ENCODE peak calls at places on chromosomes 2 and 18, in four cellular contexts. V is psoas muscle, C is IMR-90, M is cardiac muscle cell. T is an unnamed sample.

GRCh38 chr2:65622499-65622898 is 190.1 kb upstream of the SPRED2 start:
- DNase-seq in V (no peak), C (peak), M (no peak), T (no peak)

GRCh38 chr2:12718662-12719399 is 2.1 kb downstream of the TRIB2 start:
- DNase-seq in V (no peak), C (no peak), M (peak), T (peak)

GRCh38 chr2:204110250-204111183 is 174.0 kb downstream of the ICOS start:
- DNase-seq in V (no peak), C (no peak), M (peak), T (no peak)

GRCh38 chr2:9230051-9230802 is 23.6 kb downstream of the ASAP2 start:
- DNase-seq in V (peak), C (peak), M (peak), T (no peak)

GRCh38 chr2:197500503-197501179 is 462 bp downstream of the HSPE1 start:
- DNase-seq in V (no peak), C (peak), M (peak), T (peak)

GRCh38 chr2:42048318-42049251 is 764 bp downstream of the PKDCC start:
- DNase-seq in V (peak), C (peak), M (peak), T (no peak)

GRCh38 chr2:74512744-74513604 is 1.3 kb upstream of the TLX2 start:
- DNase-seq in V (no peak), C (no peak), M (no peak), T (no peak)

GRCh38 chr2:237421542-237422047 is 7.6 kb upstream of the COL6A3 start:
- DNase-seq in V (peak), C (peak), M (peak), T (peak)

GRCh38 chr18:5895886-5896740 is 791 bp upstream of the TMEM200C start:
- DNase-seq in V (peak), C (peak), M (no peak), T (no peak)

GRCh38 chr2:39725401-39725800 is 53.7 kb downstream of the THUMPD2 start:
- DNase-seq in V (no peak), C (no peak), M (no peak), T (peak)

GRCh38 chr2:14778015-14778414 is 145.5 kb downstream of the LRATD1 start:
- DNase-seq in V (no peak), C (peak), M (no peak), T (peak)

GRCh38 chr18:50866765-50867164 is 12.2 kb upstream of the ME2 start:
- DNase-seq in V (no peak), C (no peak), M (peak), T (no peak)

GRCh38 chr2:65045651-65046050 is 10.6 kb upstream of the CEP68 start:
- DNase-seq in V (no peak), C (peak), M (peak), T (no peak)

GRCh38 chr2:195813401-195813800 is 156.4 kb downstream of the SLC39A10 start:
- DNase-seq in V (no peak), C (peak), M (peak), T (no peak)

GRCh38 chr2:128278979-128279378 is 39.7 kb downstream of the HS6ST1 start:
- DNase-seq in V (no peak), C (no peak), M (no peak), T (no peak)

GRCh38 chr2:154375625-154376020 is 322.9 kb upstream of the KCNJ3 start:
- DNase-seq in V (no peak), C (no peak), M (peak), T (peak)

GRCh38 chr18:159037-159652 is 788 bp downstream of the USP14 start:
- DNase-seq in V (no peak), C (peak), M (peak), T (peak)

GRCh38 chr2:63589148-63589972 is 597 bp downstream of the MDH1 start:
- DNase-seq in V (no peak), C (no peak), M (no peak), T (no peak)

GRCh38 chr18:40197711-40198110 is 1757.3 kb upstream of the PIK3C3 start:
- DNase-seq in V (no peak), C (no peak), M (no peak), T (no peak)

GRCh38 chr2:138665932-138666331 is 114.3 kb downstream of the NXPH2 start:
- DNase-seq in V (no peak), C (no peak), M (no peak), T (peak)

GRCh38 chr2:44707945-44708645 is 233.4 kb upstream of the SIX3 start:
- DNase-seq in V (no peak), C (no peak), M (no peak), T (peak)

GRCh38 chr2:136916131-136916530 is 150.8 kb downstream of the THSD7B start:
- DNase-seq in V (no peak), C (no peak), M (no peak), T (no peak)

GRCh38 chr18:54254265-54254758 is 15.0 kb upstream of the POLI start:
- DNase-seq in V (no peak), C (peak), M (peak), T (peak)

GRCh38 chr18:45739268-45739667 is 15.3 kb downstream of the SLC14A1 start:
- DNase-seq in V (no peak), C (no peak), M (no peak), T (no peak)

GRCh38 chr18:45734944-45735343 is 11.0 kb downstream of the SLC14A1 start:
- DNase-seq in V (no peak), C (no peak), M (no peak), T (no peak)

GRCh38 chr18:45741056-45741455 is 17.1 kb downstream of the SLC14A1 start:
- DNase-seq in V (no peak), C (no peak), M (no peak), T (no peak)

GRCh38 chr18:45739848-45740247 is 15.9 kb downstream of the SLC14A1 start:
- DNase-seq in V (no peak), C (no peak), M (no peak), T (no peak)

GRCh38 chr18:45738660-45739059 is 14.7 kb downstream of the SLC14A1 start:
- DNase-seq in V (no peak), C (no peak), M (no peak), T (no peak)
- TF ChIP-seq CTCF in V (no peak), C (no peak), M (no peak), T (no peak)

GRCh38 chr18:78892721-78893120 is 86.9 kb upstream of the SALL3 start:
- DNase-seq in V (no peak), C (no peak), M (no peak), T (no peak)

GRCh38 chr18:78891185-78891762 is 88.3 kb upstream of the SALL3 start:
- DNase-seq in V (no peak), C (no peak), M (no peak), T (no peak)

GRCh38 chr18:78892201-78892600 is 87.4 kb upstream of the SALL3 start:
- DNase-seq in V (no peak), C (no peak), M (no peak), T (no peak)

GRCh38 chr18:78895207-78896001 is 84.2 kb upstream of the SALL3 start:
- DNase-seq in V (no peak), C (no peak), M (no peak), T (no peak)

DNA sequence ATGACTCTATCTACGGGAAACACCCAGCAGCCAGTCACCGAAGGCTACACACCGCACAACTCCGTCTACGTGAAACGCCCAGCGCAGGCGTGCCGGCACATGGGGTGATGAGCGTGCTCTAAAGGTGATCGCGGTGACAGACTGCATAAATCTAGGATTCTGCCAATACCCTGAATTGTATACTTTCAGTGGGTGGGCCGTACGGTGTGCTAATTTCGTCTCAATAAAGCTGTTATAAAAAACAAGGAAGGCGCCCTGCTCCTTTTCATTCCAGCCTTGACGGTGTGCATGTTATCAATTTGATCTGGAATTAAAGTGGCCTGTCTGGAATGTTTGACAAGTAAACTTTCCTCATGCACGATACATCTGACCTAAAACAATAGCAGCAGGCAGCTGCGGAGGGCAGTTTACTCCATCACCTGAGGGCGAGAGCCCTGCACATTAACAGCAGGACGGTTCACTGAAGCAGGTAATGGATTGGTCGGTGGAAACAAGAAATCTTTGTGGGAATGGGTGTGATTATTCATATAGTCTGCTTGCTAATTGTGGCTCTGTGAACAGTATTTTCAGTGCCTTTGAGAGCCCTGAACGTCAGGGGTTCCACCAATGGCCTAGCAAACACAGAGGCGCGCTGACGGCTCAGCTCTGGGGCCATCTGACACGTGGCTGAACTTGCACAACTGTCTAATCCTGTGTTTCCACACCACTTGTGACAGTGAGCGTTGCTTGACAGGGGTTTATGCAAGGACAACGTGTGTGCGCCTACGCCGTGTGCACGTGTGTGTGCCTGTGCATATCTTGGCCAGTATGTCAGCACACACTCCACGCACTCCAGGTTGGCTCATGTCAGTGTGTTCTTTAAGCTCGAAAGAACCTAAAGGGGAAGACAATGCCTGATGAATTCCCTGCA is 86.0 kb upstream of the SALL3 start:
- DNase-seq in V (no peak), C (no peak), M (no peak), T (no peak)
- H3K4me3 ChIP-seq in V (no peak), C (no peak), M (no peak), T (no peak)

GRCh38 chr2:43214253-43214652 is 12.2 kb downstream of the ZFP36L2 start:
- DNase-seq in V (no peak), C (no peak), M (no peak), T (no peak)
- TF ChIP-seq CTCF in V (no peak), C (no peak), M (no peak), T (no peak)

DNA sequence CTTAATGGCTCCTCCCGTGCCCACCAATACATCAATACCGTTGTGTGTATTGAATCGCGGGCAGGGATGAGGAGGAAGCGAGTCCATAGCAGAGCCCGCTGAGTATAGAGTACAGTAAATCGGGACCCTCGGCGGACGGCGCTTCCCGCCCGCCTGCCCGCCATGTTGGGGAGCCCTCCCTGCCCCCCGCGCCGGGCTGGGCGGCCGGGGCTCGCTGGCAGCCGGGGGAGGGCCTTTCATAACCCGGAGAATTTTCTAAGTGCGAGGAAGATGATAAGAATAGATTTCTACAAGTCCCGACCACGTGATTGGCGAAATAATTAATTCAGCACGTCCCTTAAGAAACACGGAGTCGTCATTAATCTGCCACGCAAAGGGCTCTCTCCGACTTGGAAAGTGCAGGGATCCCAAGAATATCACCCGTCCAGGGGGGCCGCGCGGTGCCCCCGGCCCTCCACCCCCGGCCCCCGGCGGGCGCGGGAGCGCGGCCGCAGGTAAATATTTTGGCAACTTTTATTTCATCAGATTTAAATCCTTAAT is at the start of gene HOXD3:
- DNase-seq in V (no peak), C (no peak), M (no peak), T (no peak)
- H3K4me3 ChIP-seq in V (peak), C (no peak), M (peak), T (no peak)

DNA sequence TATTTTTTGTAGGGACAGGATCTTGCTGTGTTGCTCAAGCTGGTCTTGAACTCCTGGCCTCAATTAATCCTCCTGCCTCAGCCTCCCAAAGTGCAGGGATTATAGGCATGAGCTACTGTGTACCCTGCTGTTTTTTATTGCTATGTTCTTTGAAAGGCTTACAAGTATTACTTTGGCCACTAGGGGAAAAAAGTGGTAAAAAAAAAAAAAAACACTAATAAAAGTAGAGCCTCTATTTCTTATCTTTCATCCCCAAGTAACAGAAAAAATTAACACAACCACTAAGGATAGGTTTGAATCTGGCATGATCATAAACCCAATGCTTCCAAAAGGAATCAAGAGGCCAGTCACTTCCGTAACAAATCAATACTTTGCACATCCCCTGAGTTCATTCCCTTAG is 11.6 kb downstream of the NOL10 start:
- DNase-seq in V (no peak), C (no peak), M (no peak), T (no peak)
- TF ChIP-seq CTCF in V (no peak), C (peak), M (peak), T (no peak)

GRCh38 chr2:18558458-18558857 is 2.0 kb downstream of the RDH14 start:
- DNase-seq in V (no peak), C (no peak), M (no peak), T (no peak)
- H3K4me3 ChIP-seq in V (peak), C (no peak), M (no peak), T (no peak)

GRCh38 chr2:184067502-184067901 is 530.8 kb upstream of the ZNF804A start:
- DNase-seq in V (no peak), C (no peak), M (no peak), T (no peak)
- TF ChIP-seq CTCF in V (no peak), C (no peak), M (no peak), T (peak)